ENCODE peak calls at places on chromosomes 1 and 21, in seven cellular contexts. F is tibial nerve, Y is stomach, M is ovary, S is sigmoid colon, T is A549, C is K562. K is an unnamed sample.

GRCh38 chr1:36825226-36825625 is 209.1 kb downstream of the GRIK3 start:
- DNase-seq in S (no peak), Y (no peak), C (no peak), T (no peak), F (no peak), M (no peak), K (no peak)

GRCh38 chr21:40752125-40752524 is 94.8 kb downstream of the DSCAM start:
- DNase-seq in Y (no peak), F (no peak), T (no peak), C (no peak), M (no peak), S (no peak), K (no peak)

GRCh38 chr1:115088871-115089442 is 346 bp downstream of the TSPAN2 start:
- DNase-seq in C (no peak), F (no peak), Y (no peak), S (no peak), M (no peak), T (no peak), K (no peak)

GRCh38 chr1:226737819-226738420 is 1.2 kb downstream of the ITPKB start:
- DNase-seq in F (peak; percentile 57), M (peak; percentile 59), C (no peak), Y (peak; percentile 54), S (peak; percentile 83), T (peak; percentile 27), K (peak; percentile 69)

GRCh38 chr1:1215266-1215676 is 1.3 kb upstream of the TNFRSF4 start:
- DNase-seq in Y (no peak), F (no peak), C (no peak), T (no peak), S (no peak), M (no peak), K (no peak)

GRCh38 chr1:156368889-156369684 is at the start of gene RHBG:
- DNase-seq in Y (peak; percentile 84), S (no peak), C (peak; percentile 79), T (no peak), M (peak; percentile 70), F (no peak), K (peak; percentile 90)

GRCh38 chr1:244773513-244773912 is 61.9 kb upstream of the COX20 start:
- DNase-seq in Y (no peak), M (no peak), C (no peak), F (no peak), S (no peak), T (no peak), K (no peak)

GRCh38 chr1:189696297-189696696 is 781.4 kb downstream of the BRINP3 start:
- DNase-seq in Y (no peak), C (no peak), M (no peak), S (peak; percentile 50), T (no peak), F (no peak), K (no peak)

GRCh38 chr1:113691184-113691583 is 68.1 kb downstream of the PHTF1 start:
- DNase-seq in F (no peak), T (no peak), M (no peak), C (no peak), Y (no peak), S (no peak), K (no peak)

GRCh38 chr1:173889885-173890284 is 21.7 kb downstream of the ZBTB37 start:
- DNase-seq in T (no peak), M (no peak), F (no peak), S (no peak), C (no peak), Y (no peak), K (no peak)

GRCh38 chr1:89733748-89734147 is 87.1 kb upstream of the LRRC8D start:
- DNase-seq in F (no peak), M (no peak), Y (no peak), S (no peak), C (no peak), T (no peak), K (no peak)

GRCh38 chr1:223504741-223505140 is 111.5 kb downstream of the CCDC185 start:
- DNase-seq in T (no peak), Y (peak; percentile 79), S (no peak), F (no peak), C (no peak), M (no peak), K (peak; percentile 73)

GRCh38 chr1:23018661-23019093 is 591 bp upstream of the KDM1A start:
- DNase-seq in M (no peak), C (peak; percentile 31), S (no peak), Y (no peak), F (no peak), T (no peak), K (no peak)

GRCh38 chr1:23019851-23020625 is 770 bp downstream of the KDM1A start:
- DNase-seq in F (peak; percentile 9), T (peak; percentile 41), M (no peak), S (peak; percentile 67), Y (no peak), C (peak; percentile 60), K (peak; percentile 31)

GRCh38 chr1:23021834-23022233 is 2.6 kb downstream of the KDM1A start:
- DNase-seq in F (no peak), M (no peak), T (no peak), S (no peak), Y (no peak), C (no peak), K (no peak)

GRCh38 chr1:23020731-23021130 is 1.5 kb downstream of the KDM1A start:
- DNase-seq in Y (no peak), M (no peak), T (no peak), C (peak; percentile 12), S (no peak), F (no peak), K (no peak)

DNA sequence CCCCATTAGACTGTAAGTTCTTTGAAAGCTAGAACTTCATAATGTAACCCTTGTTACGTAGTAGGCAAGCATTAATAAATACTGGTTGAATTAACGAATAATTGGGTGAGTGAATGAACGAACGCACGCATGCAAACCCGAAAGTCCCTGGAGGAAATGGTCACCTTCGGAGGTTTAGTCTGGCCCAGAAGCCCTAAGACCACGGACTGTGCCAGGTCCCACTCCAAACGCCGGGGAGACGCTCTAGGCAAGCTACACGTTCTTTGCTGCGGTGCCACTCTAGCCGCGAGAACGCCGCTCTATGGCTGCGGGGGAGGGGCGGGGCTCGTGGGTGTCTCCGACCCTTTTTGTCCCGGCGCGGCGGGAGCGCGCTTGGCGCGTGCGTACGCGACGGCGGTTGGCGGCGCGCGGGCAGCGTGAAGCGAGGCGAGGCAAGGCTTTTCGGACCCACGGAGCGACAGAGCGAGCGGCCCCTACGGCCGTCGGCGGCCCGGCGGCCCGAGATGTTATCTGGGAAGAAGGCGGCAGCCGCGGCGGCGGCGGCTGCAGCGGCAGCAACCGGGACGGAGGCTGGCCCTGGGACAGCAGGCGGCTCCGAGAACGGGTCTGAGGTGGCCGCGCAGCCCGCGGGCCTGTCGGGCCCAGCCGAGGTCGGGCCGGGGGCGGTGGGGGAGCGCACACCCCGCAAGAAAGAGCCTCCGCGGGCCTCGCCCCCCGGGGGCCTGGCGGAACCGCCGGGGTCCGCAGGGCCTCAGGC is at the start of gene KDM1A:
- DNase-seq in Y (peak; percentile 98), M (peak; percentile 97), C (peak; percentile 92), F (peak; percentile 94), T (peak; percentile 97), S (peak; percentile 98), K (peak; percentile 98)
- TF ChIP-seq EP300 in Y (no peak), M (no peak), C (peak; percentile 84), F (peak; percentile 94), T (no peak), S (no peak), K (no peak)

GRCh38 chr1:40141878-40142535 is 19.2 kb upstream of the RLF start:
- DNase-seq in Y (no peak), T (no peak), S (no peak), F (no peak), C (no peak), M (no peak), K (no peak)

GRCh38 chr1:40143891-40144575 is 17.2 kb upstream of the RLF start:
- DNase-seq in C (peak; percentile 68), Y (peak; percentile 54), T (peak; percentile 65), F (peak; percentile 88), M (peak; percentile 24), S (peak; percentile 71), K (peak; percentile 50)

DNA sequence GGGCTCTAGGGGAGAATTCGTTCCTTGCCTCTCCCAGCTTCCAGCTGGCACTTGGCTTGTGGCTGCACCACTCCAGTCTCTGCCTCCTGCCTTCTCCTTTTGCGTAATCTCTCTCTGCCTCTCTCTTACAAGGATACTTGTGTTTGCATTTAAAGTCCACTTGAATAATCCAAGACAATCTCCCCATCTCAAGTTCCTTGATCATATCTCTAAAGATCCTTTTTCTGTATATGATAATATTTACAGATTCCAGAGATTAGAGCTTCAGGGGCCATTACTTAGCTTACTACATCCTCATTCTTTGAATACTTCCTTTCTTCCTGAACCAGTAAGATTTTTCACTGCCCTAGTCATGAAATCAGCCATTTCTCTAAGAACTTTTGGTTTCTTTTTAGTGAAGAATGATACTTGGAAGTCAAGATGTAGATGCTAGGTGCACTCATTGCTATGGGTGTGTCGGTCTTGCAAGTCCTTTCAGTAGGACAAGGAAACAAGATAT is 20.9 kb upstream of the RLF start:
- DNase-seq in T (peak; percentile 71), S (no peak), F (no peak), C (no peak), Y (no peak), M (no peak), K (no peak)
- H3K27ac ChIP-seq in T (peak overlapping the region; percentile 33), S (no peak overlapping the region), F (no peak overlapping the region), C (no peak overlapping the region), Y (no peak overlapping the region), M (no peak overlapping the region), K (peak overlapping the region; percentile 60)

DNA sequence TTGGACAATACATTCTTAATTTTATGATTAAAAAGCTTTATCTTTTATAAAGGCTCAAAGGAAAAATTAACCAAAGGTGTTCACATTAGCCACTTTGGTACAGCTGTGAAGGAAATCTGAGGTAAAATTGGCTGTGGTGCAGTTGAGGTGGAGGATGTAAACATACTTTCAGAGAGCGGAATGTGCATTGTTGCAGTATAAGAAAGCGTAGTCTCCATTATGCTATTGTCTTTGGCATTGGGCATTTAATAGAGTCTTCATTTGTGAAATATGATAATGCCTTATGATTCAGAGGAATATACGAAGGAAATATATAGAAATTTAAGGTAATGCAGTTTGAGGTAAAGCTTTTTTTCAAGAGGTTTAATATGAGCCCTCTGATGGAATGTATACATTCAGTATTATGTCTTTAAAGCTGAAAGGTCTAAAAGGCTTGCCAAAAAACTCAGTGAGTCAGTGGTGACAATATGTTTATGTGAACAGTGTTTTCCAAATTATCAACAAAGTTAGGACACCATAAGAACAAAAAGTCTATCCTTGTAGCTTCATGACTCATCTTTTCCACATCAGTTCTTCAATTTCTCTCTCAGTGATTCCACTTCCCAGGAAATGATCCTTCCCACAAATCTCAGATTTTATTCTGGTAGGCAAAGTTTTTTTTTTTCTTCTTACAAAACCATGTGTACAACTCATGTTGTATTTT is 26.9 kb upstream of the DDR2 start:
- DNase-seq in M (no peak), C (no peak), Y (no peak), T (peak; percentile 21), F (no peak), S (no peak), K (no peak)
- TF ChIP-seq EP300 in M (peak; percentile 77), C (no peak), Y (no peak), T (no peak), F (peak; percentile 37), S (peak; percentile 51), K (no peak)

DNA sequence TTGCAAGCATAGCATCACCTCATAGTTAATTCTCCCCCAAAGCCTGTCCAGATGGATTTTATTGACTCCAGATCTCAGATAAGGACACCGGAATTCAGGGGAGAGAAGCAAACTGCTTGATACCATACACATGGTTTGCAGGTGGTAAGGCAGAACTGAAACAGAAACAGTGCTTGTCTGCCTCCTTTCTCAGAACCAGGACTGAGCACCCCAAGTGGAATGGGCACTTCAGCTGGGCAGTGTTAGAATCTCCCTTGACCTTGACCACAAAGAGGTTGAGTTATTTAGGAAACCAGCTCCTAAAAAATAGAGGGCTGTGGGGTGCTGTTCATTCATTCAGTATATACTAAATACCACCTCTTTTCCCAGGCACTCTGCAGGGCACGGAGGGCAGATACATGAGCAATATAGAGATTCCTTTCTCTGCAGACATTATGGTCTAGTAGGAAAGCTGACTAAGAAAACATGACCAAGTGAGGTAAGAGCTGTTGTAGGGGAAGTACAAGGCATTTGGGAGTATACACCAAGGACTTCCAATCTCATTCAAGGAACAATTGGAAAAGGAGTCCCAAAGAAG is 185.2 kb downstream of the C1orf94 start:
- DNase-seq in C (no peak), T (no peak), M (no peak), S (no peak), Y (no peak), F (no peak), K (no peak)
- H3K27ac ChIP-seq in C (no peak overlapping the region), T (no peak overlapping the region), M (no peak overlapping the region), S (no peak overlapping the region), Y (no peak overlapping the region), F (no peak overlapping the region), K (no peak overlapping the region)